ENCODE peak calls at places on chromosomes 12 and 14, in ten cellular contexts. F, X, Y, L, G, Q, N, H, W and C are unnamed samples.

GRCh38 chr14:71529855-71530254 is 402.4 kb upstream of the RGS6 start:
- DNase-seq in L (peak; percentile 82), N (no peak), X (no peak), Q (no peak), H (no peak), G (no peak), W (no peak), Y (peak; percentile 93), F (no peak), C (no peak)

GRCh38 chr12:72264548-72265175 is 7.5 kb upstream of the TRHDE start:
- DNase-seq in H (no peak), W (no peak), N (peak; percentile 44), G (no peak), Q (peak; percentile 19), Y (peak; percentile 16), F (no peak), X (peak; percentile 62), L (no peak), C (no peak)

GRCh38 chr12:68137278-68137930 is 22.1 kb downstream of the IFNG start:
- DNase-seq in L (no peak), G (no peak), N (no peak), X (no peak), W (no peak), Y (no peak), F (no peak), Q (no peak), H (no peak), C (no peak)

GRCh38 chr14:64082837-64083236 is 211.3 kb downstream of the ESR2 start:
- DNase-seq in G (no peak), W (no peak), N (no peak), Y (peak; percentile 86), X (no peak), F (no peak), L (no peak), Q (no peak), H (no peak), C (no peak)

GRCh38 chr12:21073129-21073528 is 57.9 kb upstream of the SLCO1B1 start:
- DNase-seq in Q (no peak), N (no peak), F (no peak), W (no peak), Y (no peak), G (no peak), L (peak; percentile 3), X (no peak), H (no peak), C (no peak)

GRCh38 chr12:114780746-114781399 is 96.9 kb upstream of the TBX3 start:
- DNase-seq in N (no peak), Q (no peak), X (no peak), F (no peak), H (no peak), Y (no peak), L (no peak), G (no peak), W (no peak), C (no peak)

GRCh38 chr14:47270715-47271114 is 404.7 kb downstream of the MDGA2 start:
- DNase-seq in F (no peak), N (no peak), L (no peak), Y (no peak), W (no peak), X (no peak), G (no peak), Q (no peak), H (no peak), C (no peak)

GRCh38 chr12:48936379-48936979 is 11.2 kb upstream of the FKBP11 start:
- DNase-seq in Y (peak; percentile 74), W (peak; percentile 43), L (peak; percentile 58), Q (peak; percentile 43), X (peak; percentile 76), N (peak; percentile 83), F (peak; percentile 58), H (peak; percentile 87), G (peak; percentile 92), C (peak; percentile 92)

GRCh38 chr14:68694516-68695235 is 98.2 kb downstream of the ZFP36L1 start:
- DNase-seq in Y (peak; percentile 89), Q (no peak), X (peak; percentile 24), L (peak; percentile 73), N (no peak), F (no peak), W (no peak), G (peak; percentile 38), H (no peak), C (no peak)

DNA sequence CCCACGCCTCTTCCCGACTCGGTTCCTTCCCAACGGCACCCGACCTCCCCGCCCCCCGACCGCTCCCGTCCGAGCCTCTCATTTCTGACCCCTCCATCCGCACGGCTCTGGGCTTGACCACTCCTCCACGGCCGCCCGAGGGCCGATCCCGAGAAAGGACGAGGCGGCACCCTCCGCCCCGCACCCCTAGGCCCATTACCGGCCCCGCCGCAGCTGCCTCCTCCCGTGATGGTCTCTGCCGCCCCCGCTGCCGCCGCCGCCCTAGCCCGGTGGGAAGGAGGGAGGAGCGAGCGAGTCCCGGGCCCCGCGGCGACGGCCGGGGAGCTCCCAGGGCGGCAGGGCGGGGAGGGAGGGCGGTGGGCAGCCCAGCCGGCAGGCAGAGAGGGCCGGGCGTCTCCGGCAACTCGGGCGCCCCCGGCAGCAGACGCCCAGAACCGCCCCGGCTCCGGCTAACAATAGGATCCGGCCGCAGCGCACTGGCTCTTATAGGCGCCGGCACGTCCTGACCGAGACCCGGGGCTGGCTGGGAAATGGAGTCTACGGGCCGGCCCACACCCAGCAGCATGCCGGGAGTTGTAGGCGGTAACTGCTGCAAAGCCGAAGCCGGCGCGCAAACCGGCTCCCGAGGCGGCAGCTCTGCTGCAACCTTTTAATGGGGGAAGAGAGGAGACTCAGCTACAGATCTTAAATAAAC is at the start of gene CSRNP2:
- DNase-seq in X (peak; percentile 94), N (peak; percentile 97), Q (peak; percentile 87), W (peak; percentile 97), Y (peak; percentile 91), L (peak; percentile 95), F (peak; percentile 96), H (peak; percentile 99), G (peak; percentile 98), C (peak; percentile 99)
- TF ChIP-seq CTCF in X (no peak), N (peak; percentile 11), Q (peak; percentile 33), W (no peak), Y (no peak), L (no peak), F (peak; percentile 58), H (no peak), G (peak; percentile 2), C (peak; percentile 20)

DNA sequence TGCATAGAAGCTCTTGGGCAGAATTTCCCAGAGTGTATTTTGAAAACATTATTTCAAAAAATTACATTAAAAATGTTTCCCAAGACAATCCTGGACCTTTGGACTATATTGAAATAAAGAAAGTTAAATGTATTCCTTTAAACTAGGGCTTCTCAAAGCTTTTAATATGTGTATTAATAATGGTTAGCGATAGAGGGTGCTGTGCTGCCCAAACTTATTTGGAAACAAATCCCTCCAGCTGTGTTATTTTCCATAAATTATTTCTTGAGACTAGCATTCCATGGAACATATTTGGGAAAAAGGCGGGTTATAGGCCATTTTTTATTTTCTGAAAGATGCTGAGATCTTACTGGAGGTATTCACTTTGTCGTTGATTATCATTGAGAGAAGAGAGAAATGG is 397.8 kb upstream of the MIS18BP1 start:
- DNase-seq in L (no peak), W (no peak), X (peak; percentile 35), G (no peak), Q (no peak), F (no peak), Y (no peak), H (no peak), N (no peak), C (no peak)
- TF ChIP-seq CTCF in L (no peak), W (no peak), X (peak; percentile 62), G (no peak), Q (no peak), F (peak; percentile 43), Y (no peak), H (no peak), N (no peak), C (peak; percentile 31)

GRCh38 chr12:57430117-57430930 is 519 bp downstream of the R3HDM2 start:
- DNase-seq in F (peak; percentile 6), G (peak; percentile 72), W (no peak), Q (no peak), H (peak; percentile 65), L (peak; percentile 37), X (peak; percentile 27), N (peak; percentile 80), Y (peak; percentile 26), C (peak; percentile 85)
- TF ChIP-seq CTCF in F (peak; percentile 49), G (no peak), W (no peak), Q (peak; percentile 27), H (no peak), L (no peak), X (no peak), N (no peak), Y (no peak), C (peak; percentile 6)

DNA sequence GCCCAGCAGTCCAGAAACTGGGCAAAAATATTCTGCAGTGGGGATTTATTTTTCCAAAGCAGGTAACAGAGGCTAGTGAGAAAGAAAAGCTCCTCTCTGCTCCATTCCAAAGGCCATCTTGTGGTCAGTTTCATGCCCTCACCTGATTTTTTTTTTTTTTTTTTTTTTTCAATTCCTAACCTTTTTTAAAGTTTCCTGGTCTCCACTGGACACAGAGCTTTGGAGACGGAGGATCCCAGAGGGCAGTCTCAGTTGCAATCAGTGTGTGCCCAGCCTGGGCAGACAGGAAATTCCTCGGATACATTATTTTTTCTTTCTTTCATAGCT is 178.7 kb upstream of the BCL2L14 start:
- DNase-seq in L (no peak), G (no peak), F (no peak), X (no peak), W (no peak), Y (no peak), N (peak; percentile 16), H (no peak), Q (peak; percentile 34), C (no peak)
- TF ChIP-seq CTCF in L (peak; percentile 26), G (peak; percentile 20), F (peak; percentile 59), X (no peak), W (no peak), Y (peak; percentile 36), N (peak; percentile 21), H (peak; percentile 41), Q (no peak), C (peak; percentile 36)

GRCh38 chr12:13135336-13136178 is 32.1 kb upstream of the GSG1 start:
- DNase-seq in X (peak; percentile 97), F (peak; percentile 92), G (no peak), H (no peak), W (peak; percentile 96), Q (no peak), L (peak; percentile 88), Y (peak; percentile 98), N (peak; percentile 12), C (peak; percentile 89)
- TF ChIP-seq CTCF in X (peak; percentile 31), F (peak; percentile 70), G (no peak), H (no peak), W (no peak), Q (no peak), L (peak; percentile 43), Y (peak; percentile 5), N (peak; percentile 25), C (peak; percentile 32)

DNA sequence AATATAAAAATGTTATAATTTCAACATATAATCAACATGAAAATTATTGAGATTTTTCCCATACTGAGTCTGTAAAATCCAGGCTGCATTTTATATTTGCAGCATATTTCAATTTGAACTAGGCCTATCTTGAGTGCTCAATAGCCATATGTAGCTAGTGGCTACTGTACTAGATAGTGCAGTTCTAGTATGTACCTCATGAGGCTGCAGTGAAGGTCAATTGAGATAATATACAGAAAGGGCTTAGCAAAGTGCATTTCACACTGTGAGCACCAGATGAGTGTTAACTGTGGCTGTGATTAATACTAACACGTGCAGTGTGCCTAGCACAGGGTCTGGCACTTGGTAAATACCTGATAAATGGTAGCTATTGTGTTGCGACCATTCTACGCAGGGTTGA is 5.4 kb upstream of the SLC22A17 start:
- DNase-seq in G (peak; percentile 10), H (no peak), W (no peak), X (no peak), N (no peak), Y (no peak), Q (no peak), F (no peak), L (no peak), C (peak; percentile 21)
- TF ChIP-seq CTCF in G (no peak), H (no peak), W (no peak), X (no peak), N (no peak), Y (no peak), Q (no peak), F (peak; percentile 12), L (no peak), C (no peak)